ENCODE peak calls at places on chromosome 15, in four cellular contexts. One of them, this sample, is unnamed.

GRCh38 chr15:43534897-43535296 is 17.5 kb downstream of the MAP1A start:
- DNase-seq in NCI-H774: no peak
- DNase-seq in testis: no peak
- DNase-seq in AML-193: no peak
- DNase-seq in this sample: no peak

GRCh38 chr15:63041982-63042878 is at the start of gene TPM1:
- DNase-seq in NCI-H774: no peak
- DNase-seq in testis: peak
- DNase-seq in AML-193: no peak
- DNase-seq in this sample: peak

GRCh38 chr15:41501191-41501917 is 7.7 kb downstream of the ITPKA start:
- DNase-seq in NCI-H774: no peak
- DNase-seq in testis: peak
- DNase-seq in AML-193: no peak
- DNase-seq in this sample: no peak

GRCh38 chr15:32987067-32987466 is 207.4 kb downstream of the FMN1 start:
- DNase-seq in NCI-H774: no peak
- DNase-seq in testis: no peak
- DNase-seq in AML-193: no peak
- DNase-seq in this sample: no peak

GRCh38 chr15:76904461-76905012 is 603 bp downstream of the SCAPER start:
- DNase-seq in NCI-H774: peak
- DNase-seq in testis: peak
- DNase-seq in AML-193: no peak
- DNase-seq in this sample: peak

GRCh38 chr15:73902121-73903020 is 23.9 kb upstream of the LOXL1 start:
- DNase-seq in NCI-H774: no peak
- DNase-seq in testis: no peak
- DNase-seq in AML-193: no peak
- DNase-seq in this sample: no peak

GRCh38 chr15:80384442-80384841 is 19.7 kb upstream of the ARNT2 start:
- DNase-seq in NCI-H774: no peak
- DNase-seq in testis: no peak
- DNase-seq in AML-193: no peak
- DNase-seq in this sample: no peak

GRCh38 chr15:66876731-66877545 is 174.9 kb downstream of the SMAD6 start:
- DNase-seq in NCI-H774: no peak
- DNase-seq in testis: peak
- DNase-seq in AML-193: no peak
- DNase-seq in this sample: no peak

GRCh38 chr15:36831125-36831914 is 251.9 kb downstream of the CDIN1 start:
- DNase-seq in NCI-H774: no peak
- DNase-seq in testis: no peak
- DNase-seq in AML-193: no peak
- DNase-seq in this sample: no peak

GRCh38 chr15:45732544-45733130 is 97.8 kb downstream of the SQOR start:
- DNase-seq in NCI-H774: no peak
- DNase-seq in testis: no peak
- DNase-seq in AML-193: no peak
- DNase-seq in this sample: peak

GRCh38 chr15:87121357-87121756 is 1041.7 kb downstream of the AGBL1 start:
- DNase-seq in NCI-H774: no peak
- DNase-seq in testis: no peak
- DNase-seq in AML-193: no peak
- DNase-seq in this sample: no peak

GRCh38 chr15:78461171-78461881 is 23.3 kb downstream of the IREB2 start:
- DNase-seq in NCI-H774: no peak
- DNase-seq in testis: no peak
- DNase-seq in AML-193: no peak
- DNase-seq in this sample: no peak

GRCh38 chr15:80331886-80332406 is 72.2 kb upstream of the ARNT2 start:
- DNase-seq in NCI-H774: no peak
- DNase-seq in testis: no peak
- DNase-seq in AML-193: no peak
- DNase-seq in this sample: no peak

GRCh38 chr15:63892794-63893441 is 59.2 kb upstream of the HERC1 start:
- DNase-seq in NCI-H774: no peak
- DNase-seq in testis: no peak
- DNase-seq in AML-193: peak
- DNase-seq in this sample: no peak

GRCh38 chr15:44726136-44726535 is 10.2 kb upstream of the TRIM69 start:
- DNase-seq in NCI-H774: no peak
- DNase-seq in testis: no peak
- DNase-seq in AML-193: peak
- DNase-seq in this sample: no peak

GRCh38 chr15:50740955-50741354 is 24.6 kb downstream of the SPPL2A start:
- DNase-seq in NCI-H774: no peak
- DNase-seq in testis: no peak
- DNase-seq in AML-193: no peak
- DNase-seq in this sample: no peak

GRCh38 chr15:55084216-55084615 is 112.5 kb downstream of the RSL24D1 start:
- DNase-seq in NCI-H774: no peak
- DNase-seq in testis: no peak
- DNase-seq in AML-193: no peak
- DNase-seq in this sample: no peak

GRCh38 chr15:43515731-43516130 is 1.7 kb upstream of the MAP1A start:
- DNase-seq in NCI-H774: no peak
- DNase-seq in testis: no peak
- DNase-seq in AML-193: no peak
- DNase-seq in this sample: no peak

GRCh38 chr15:25848325-25848724 is 14.8 kb downstream of the ATP10A start:
- DNase-seq in NCI-H774: no peak
- DNase-seq in testis: no peak
- DNase-seq in AML-193: no peak
- DNase-seq in this sample: no peak

GRCh38 chr15:76330281-76330680 is 6.3 kb upstream of the ISL2 start:
- DNase-seq in NCI-H774: no peak
- DNase-seq in testis: peak
- DNase-seq in AML-193: no peak
- DNase-seq in this sample: no peak

GRCh38 chr15:75455982-75456531 is 4.6 kb upstream of the SIN3A start:
- DNase-seq in NCI-H774: peak
- DNase-seq in testis: no peak
- DNase-seq in AML-193: peak
- DNase-seq in this sample: no peak

GRCh38 chr15:63495780-63496179 is 8.6 kb upstream of the USP3 start:
- DNase-seq in NCI-H774: no peak
- DNase-seq in testis: no peak
- DNase-seq in AML-193: no peak
- DNase-seq in this sample: no peak

This sample was measured in heart left ventricle.